ENCODE peak calls at places on chromosomes 6 and 20, in six cellular contexts. W is pancreas, Y is osteocyte, T is mesothelial cell of epicardium, C is fibroblast of mammary gland, M is right lobe of liver. E is an unnamed sample.

GRCh38 chr6:22754111-22754510 is 184.7 kb downstream of the HDGFL1 start:
- DNase-seq in W (no peak), C (peak), T (no peak), Y (no peak), M (no peak), E (peak)

GRCh38 chr6:148112851-148113319 is 229.8 kb upstream of the SASH1 start:
- DNase-seq in M (no peak), Y (no peak), T (no peak), W (no peak), C (no peak), E (no peak)

GRCh38 chr6:80280258-80281010 is 174.0 kb downstream of the BCKDHB start:
- DNase-seq in Y (no peak), W (no peak), M (no peak), C (peak), T (no peak), E (peak)

GRCh38 chr6:155187994-155188706 is 75.7 kb upstream of the CLDN20 start:
- DNase-seq in Y (no peak), W (no peak), C (peak), T (no peak), M (no peak), E (peak)

GRCh38 chr20:63483834-63484233 is 11.4 kb upstream of the KCNQ2 start:
- DNase-seq in C (no peak), Y (no peak), T (no peak), M (no peak), W (no peak), E (no peak)

GRCh38 chr20:13199279-13199678 is 21.8 kb upstream of the ISM1 start:
- DNase-seq in C (no peak), Y (no peak), W (no peak), T (no peak), M (no peak), E (no peak)

GRCh38 chr6:138953451-138953850 is 34.6 kb downstream of the REPS1 start:
- DNase-seq in Y (no peak), C (peak), T (no peak), M (no peak), W (no peak), E (peak)

GRCh38 chr20:59749293-59749680 is 144.9 kb downstream of the PHACTR3 start:
- DNase-seq in C (peak), Y (no peak), M (no peak), W (no peak), T (no peak), E (peak)

GRCh38 chr6:33779305-33779704 is 9.6 kb downstream of the LEMD2 start:
- DNase-seq in W (no peak), M (no peak), C (no peak), Y (no peak), T (no peak), E (no peak)

GRCh38 chr20:50339196-50339901 is 148.7 kb downstream of the CEBPB start:
- DNase-seq in T (no peak), M (no peak), Y (no peak), W (no peak), C (peak), E (peak)

GRCh38 chr6:27133281-27134227 is 113.9 kb upstream of the PRSS16 start:
- DNase-seq in Y (peak), T (peak), C (peak), M (peak), W (peak), E (peak)

GRCh38 chr6:44278774-44279697 is 8.8 kb downstream of the TMEM151B start:
- DNase-seq in M (no peak), C (no peak), T (no peak), W (peak), Y (no peak), E (no peak)

GRCh38 chr6:127102299-127102698 is 16.2 kb upstream of the RSPO3 start:
- DNase-seq in T (no peak), M (no peak), W (no peak), Y (no peak), C (peak), E (peak)

GRCh38 chr6:108337721-108338120 is 42.9 kb downstream of the AFG1L start:
- DNase-seq in C (peak), T (no peak), Y (no peak), M (no peak), W (no peak), E (no peak)

GRCh38 chr6:42745083-42745637 is 743 bp downstream of the TBCC start:
- DNase-seq in T (no peak), C (no peak), M (peak), W (peak), Y (no peak), E (no peak)

GRCh38 chr6:3607171-3607570 is 144.3 kb downstream of the PXDC1 start:
- DNase-seq in Y (no peak), T (no peak), M (no peak), W (no peak), C (no peak), E (no peak)

GRCh38 chr6:130743175-130743574 is 84.0 kb upstream of the SMLR1 start:
- DNase-seq in T (no peak), M (no peak), Y (no peak), W (no peak), C (no peak), E (no peak)

GRCh38 chr20:3784226-3784853 is 2.2 kb downstream of the CENPB start:
- DNase-seq in Y (no peak), W (peak), M (no peak), T (no peak), C (peak), E (no peak)

GRCh38 chr6:15062311-15063252 is 183.3 kb upstream of the JARID2 start:
- DNase-seq in M (no peak), C (peak), W (no peak), Y (no peak), T (no peak), E (peak)

GRCh38 chr6:132140150-132140549 is 189.0 kb upstream of the CCN2 start:
- DNase-seq in M (no peak), Y (no peak), C (no peak), T (no peak), W (no peak), E (no peak)

GRCh38 chr20:45174434-45175364 is at the start of gene PI3:
- DNase-seq in M (no peak), Y (no peak), C (peak), W (no peak), T (no peak), E (peak)

GRCh38 chr6:1792989-1793388 is 183.3 kb downstream of the FOXC1 start:
- DNase-seq in W (no peak), M (no peak), Y (no peak), C (peak), T (no peak), E (no peak)

GRCh38 chr20:62289898-62290297 is 12.9 kb upstream of the ADRM1 start:
- DNase-seq in T (no peak), Y (no peak), C (no peak), W (peak), M (no peak), E (no peak)

GRCh38 chr20:11350126-11351005 is 567.3 kb upstream of the BTBD3 start:
- DNase-seq in C (peak), W (no peak), Y (no peak), T (no peak), M (no peak), E (peak)

GRCh38 chr6:121516331-121516730 is 80.9 kb downstream of the GJA1 start:
- DNase-seq in C (peak), Y (no peak), W (no peak), M (no peak), T (no peak), E (peak)

GRCh38 chr6:160254467-160255312 is 3.9 kb downstream of the SLC22A2 start:
- DNase-seq in T (no peak), W (no peak), Y (no peak), M (peak), C (no peak), E (no peak)

GRCh38 chr20:24783631-24784492 is 165.2 kb upstream of the CST7 start:
- DNase-seq in C (no peak), M (no peak), Y (no peak), T (no peak), W (peak), E (no peak)

GRCh38 chr6:82144007-82144851 is 103.3 kb downstream of the IBTK start:
- DNase-seq in Y (no peak), W (no peak), C (peak), T (no peak), M (no peak), E (peak)

GRCh38 chr6:169019727-169020491 is 233.7 kb downstream of the THBS2 start:
- DNase-seq in M (no peak), T (no peak), W (no peak), C (peak), Y (no peak), E (no peak)

GRCh38 chr6:110534731-110535164 is 58.3 kb upstream of the SLC22A16 start:
- DNase-seq in W (no peak), Y (no peak), T (no peak), M (no peak), C (peak), E (peak)

GRCh38 chr6:26199057-26199772 is 112.0 kb downstream of the HFE start:
- DNase-seq in C (peak), M (peak), T (no peak), W (peak), Y (no peak), E (peak)

GRCh38 chr20:49595811-49596545 is 28.0 kb upstream of the PTGIS start:
- DNase-seq in Y (no peak), T (no peak), W (no peak), M (no peak), C (peak), E (peak)

DNA sequence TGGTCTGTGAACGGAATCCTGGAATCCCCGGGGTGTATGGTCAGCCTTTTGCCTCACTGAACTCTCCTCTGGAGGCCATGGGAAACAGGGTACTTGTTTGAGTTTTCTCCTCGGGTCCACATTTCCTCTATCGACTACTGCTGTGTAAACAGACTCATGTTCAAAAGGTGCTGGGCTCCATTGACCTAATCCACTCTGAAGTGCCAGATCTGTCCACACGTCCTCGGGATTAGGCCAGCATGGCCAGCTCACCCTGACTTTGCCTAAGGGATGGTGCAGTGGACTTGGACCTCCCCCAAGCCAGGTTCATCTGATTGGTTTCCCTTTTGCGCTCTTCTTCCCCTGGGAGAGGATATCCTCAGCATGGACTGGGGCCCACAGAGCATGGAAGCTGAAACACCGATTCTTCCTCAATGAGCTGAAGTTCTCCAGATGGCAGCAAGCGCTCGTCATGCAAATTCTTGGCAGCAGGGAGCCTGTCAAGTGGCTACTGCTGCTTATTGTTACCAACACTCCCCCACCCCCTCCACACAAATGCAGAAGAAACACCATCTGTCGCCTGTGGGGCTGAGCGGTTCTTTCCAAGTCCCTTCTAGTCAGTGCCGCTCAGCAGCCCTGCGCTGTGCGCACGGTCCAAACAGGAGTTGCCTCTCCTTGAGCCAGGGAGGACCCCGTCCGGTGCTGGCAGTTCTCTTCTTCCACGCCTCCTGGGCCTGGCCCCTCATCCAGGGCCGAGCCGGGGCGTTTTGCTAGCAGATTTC is 292.6 kb upstream of the MARCKS start:
- DNase-seq in W (peak), T (peak), M (peak), C (peak), Y (peak), E (peak)
- TF ChIP-seq CTCF in W (no peak), T (no peak), M (no peak), C (no peak), Y (peak), E (no peak)

GRCh38 chr6:85118233-85118632 is 331.6 kb upstream of the NT5E start:
- DNase-seq in W (no peak), M (no peak), Y (no peak), C (no peak), T (no peak), E (no peak)
- TF ChIP-seq CTCF in W (no peak), M (no peak), Y (no peak), C (peak), T (no peak), E (no peak)

DNA sequence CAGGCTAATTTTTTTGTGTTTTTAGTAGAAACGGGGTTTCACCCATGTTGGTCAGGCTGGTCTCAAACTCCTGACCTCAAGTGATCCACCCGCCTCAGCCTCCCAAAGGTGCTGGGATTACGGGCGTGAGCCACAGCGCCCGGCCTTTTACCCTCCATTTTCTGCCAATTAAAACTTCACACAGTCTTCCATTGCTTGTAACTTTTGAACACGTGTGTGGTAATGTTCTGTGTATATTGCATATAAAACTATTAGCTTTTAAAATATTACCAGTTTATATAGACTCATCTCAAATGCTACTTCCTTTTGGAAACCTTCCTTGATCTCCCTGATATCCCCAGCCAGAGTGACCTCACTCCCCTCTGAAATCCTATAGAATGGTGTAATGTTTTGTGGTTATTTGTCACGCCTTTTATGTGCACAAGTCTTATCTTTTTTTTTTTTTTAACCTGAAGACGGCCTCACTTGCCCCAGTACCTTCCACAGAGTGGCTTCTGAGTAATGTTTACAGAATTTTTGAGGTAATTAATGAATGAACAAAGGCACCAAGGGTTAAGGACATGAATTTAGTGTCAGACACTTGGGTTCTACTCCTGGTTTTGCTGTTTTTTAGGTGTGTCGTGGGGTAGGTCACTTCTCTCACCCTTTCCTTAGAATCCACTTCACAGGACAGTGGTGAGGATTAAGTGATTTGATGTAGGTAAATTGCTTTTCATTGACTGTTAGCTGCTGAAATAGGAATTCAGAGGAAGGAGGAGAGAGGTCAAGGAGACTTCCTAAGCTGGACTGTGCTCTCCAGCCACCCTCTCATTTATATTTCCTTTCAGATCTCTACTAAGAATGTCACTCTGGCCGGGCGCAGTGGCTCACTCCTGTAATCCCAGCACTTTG is 11.2 kb upstream of the MMP24 start:
- DNase-seq in W (no peak), C (peak), Y (no peak), M (no peak), T (no peak), E (peak)
- TF ChIP-seq CTCF in W (no peak), C (no peak), Y (no peak), M (no peak), T (no peak), E (no peak)

DNA sequence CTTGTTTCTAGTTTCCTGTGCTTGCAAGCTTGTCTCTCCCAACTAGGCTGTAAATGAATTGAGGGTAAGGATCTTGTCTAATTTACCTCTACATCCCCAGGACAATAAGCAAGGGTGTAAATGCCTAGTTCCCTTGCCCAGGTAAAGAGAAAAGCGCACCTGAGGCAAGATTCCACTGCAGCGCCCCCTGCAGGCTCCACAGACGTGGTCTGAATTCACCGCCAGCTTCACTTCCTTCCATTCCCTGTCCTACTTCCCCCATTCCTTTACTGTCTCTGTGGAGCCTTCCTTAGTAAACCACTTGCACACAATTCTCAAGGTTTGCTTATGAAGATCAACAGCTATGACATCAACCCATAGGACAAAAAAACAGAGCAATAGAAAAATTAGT is 42.3 kb downstream of the ANKEF1 start:
- DNase-seq in C (no peak), Y (no peak), W (no peak), M (no peak), T (no peak), E (no peak)
- TF ChIP-seq CTCF in C (peak), Y (peak), W (no peak), M (no peak), T (peak), E (peak)